ENCODE peak calls at places on chromosome 12, in seven cellular contexts. A, Q, I, S, H, X and N are unnamed samples.

GRCh38 chr12:132417741-132418140 is 72.2 kb upstream of the FBRSL1 start:
- DNase-seq in A (no peak), Q (no peak), I (no peak), S (no peak), H (no peak), X (no peak), N (no peak)

GRCh38 chr12:49661191-49661590 is 37.8 kb downstream of the PRPF40B start:
- DNase-seq in A (no peak), Q (no peak), I (no peak), S (no peak), H (no peak), X (no peak), N (no peak)

GRCh38 chr12:130431176-130431575 is 93.5 kb downstream of the PIWIL1 start:
- DNase-seq in A (no peak), Q (no peak), I (no peak), S (peak), H (no peak), X (no peak), N (no peak)

GRCh38 chr12:107219301-107219700 is 126.0 kb upstream of the CRY1 start:
- DNase-seq in A (no peak), Q (no peak), I (no peak), S (no peak), H (no peak), X (no peak), N (no peak)

GRCh38 chr12:109150124-109150640 is 33.8 kb downstream of the ACACB start:
- DNase-seq in A (no peak), Q (no peak), I (no peak), S (no peak), H (no peak), X (no peak), N (no peak)

GRCh38 chr12:89353188-89353822 is 1.0 kb upstream of the DUSP6 start:
- DNase-seq in A (no peak), Q (no peak), I (peak), S (peak), H (no peak), X (peak), N (no peak)

GRCh38 chr12:39617887-39618286 is 1.7 kb downstream of the ABCD2 start:
- DNase-seq in A (no peak), Q (no peak), I (no peak), S (no peak), H (no peak), X (no peak), N (no peak)

GRCh38 chr12:112121780-112122565 is 3.4 kb upstream of the TRAFD1 start:
- DNase-seq in A (peak), Q (no peak), I (peak), S (no peak), H (no peak), X (peak), N (peak)

GRCh38 chr12:124506145-124506831 is 61.1 kb downstream of the NCOR2 start:
- DNase-seq in A (peak), Q (no peak), I (peak), S (peak), H (no peak), X (no peak), N (no peak)

GRCh38 chr12:106245767-106246166 is 2.1 kb downstream of the CKAP4 start:
- DNase-seq in A (peak), Q (no peak), I (peak), S (no peak), H (no peak), X (no peak), N (peak)

GRCh38 chr12:69744109-69744508 is 5.4 kb downstream of the RAB3IP start:
- DNase-seq in A (no peak), Q (no peak), I (no peak), S (no peak), H (no peak), X (no peak), N (no peak)

GRCh38 chr12:79373896-79374499 is 316.8 kb downstream of the PAWR start:
- DNase-seq in A (no peak), Q (peak), I (peak), S (peak), H (no peak), X (no peak), N (peak)

GRCh38 chr12:98418357-98419075 is 96.9 kb upstream of the TMPO start:
- DNase-seq in A (peak), Q (peak), I (peak), S (no peak), H (no peak), X (peak), N (peak)

GRCh38 chr12:42705863-42706262 is 116.3 kb upstream of the PRICKLE1 start:
- DNase-seq in A (peak), Q (peak), I (peak), S (peak), H (no peak), X (peak), N (peak)

GRCh38 chr12:55612646-55613045 is 24.0 kb upstream of the OR10P1 start:
- DNase-seq in A (no peak), Q (no peak), I (no peak), S (no peak), H (no peak), X (no peak), N (no peak)

GRCh38 chr12:46553266-46553665 is 180.7 kb upstream of the SLC38A2 start:
- DNase-seq in A (no peak), Q (no peak), I (peak), S (no peak), H (no peak), X (no peak), N (peak)

GRCh38 chr12:102883204-102883799 is 33.7 kb downstream of the PAH start:
- DNase-seq in A (peak), Q (peak), I (peak), S (peak), H (peak), X (peak), N (peak)

GRCh38 chr12:52501490-52501889 is 8.4 kb upstream of the KRT6A start:
- DNase-seq in A (no peak), Q (no peak), I (peak), S (no peak), H (no peak), X (no peak), N (no peak)

GRCh38 chr12:95634622-95635621 is 83.6 kb upstream of the USP44 start:
- DNase-seq in A (no peak), Q (no peak), I (peak), S (peak), H (no peak), X (no peak), N (no peak)

GRCh38 chr12:116202940-116203339 is 74.6 kb downstream of the MED13L start:
- DNase-seq in A (no peak), Q (no peak), I (no peak), S (no peak), H (no peak), X (no peak), N (no peak)

GRCh38 chr12:3122841-3123678 is 45.9 kb downstream of the TSPAN9 start:
- DNase-seq in A (no peak), Q (peak), I (peak), S (peak), H (no peak), X (peak), N (peak)

GRCh38 chr12:29320295-29321090 is 60.5 kb downstream of the ERGIC2 start:
- DNase-seq in A (no peak), Q (peak), I (peak), S (no peak), H (no peak), X (peak), N (peak)

GRCh38 chr12:52313461-52313860 is 7.7 kb downstream of the KRT83 start:
- DNase-seq in A (no peak), Q (no peak), I (no peak), S (no peak), H (no peak), X (no peak), N (no peak)

GRCh38 chr12:78966926-78967325 is 102.4 kb downstream of the SYT1 start:
- DNase-seq in A (no peak), Q (no peak), I (no peak), S (no peak), H (no peak), X (no peak), N (no peak)

GRCh38 chr12:116969615-116970575 is 59.1 kb downstream of the FBXW8 start:
- DNase-seq in A (no peak), Q (no peak), I (peak), S (peak), H (no peak), X (peak), N (no peak)

GRCh38 chr12:53551889-53552291 is 44.6 kb upstream of the NPFF start:
- DNase-seq in A (no peak), Q (no peak), I (no peak), S (no peak), H (no peak), X (no peak), N (no peak)

GRCh38 chr12:28963554-28963953 is 185.5 kb upstream of the FAR2 start:
- DNase-seq in A (no peak), Q (no peak), I (peak), S (no peak), H (no peak), X (no peak), N (no peak)

GRCh38 chr12:39966738-39967137 is 139.1 kb downstream of the SLC2A13 start:
- DNase-seq in A (no peak), Q (no peak), I (no peak), S (no peak), H (no peak), X (no peak), N (no peak)

GRCh38 chr12:76026643-76027063 is 4.9 kb downstream of the PHLDA1 start:
- DNase-seq in A (no peak), Q (no peak), I (peak), S (no peak), H (no peak), X (no peak), N (no peak)

GRCh38 chr12:107344035-107344808 is 250.9 kb upstream of the CRY1 start:
- DNase-seq in A (no peak), Q (peak), I (peak), S (no peak), H (no peak), X (no peak), N (no peak)

GRCh38 chr12:57193706-57194245 is 22.8 kb upstream of the NXPH4 start:
- DNase-seq in A (no peak), Q (no peak), I (no peak), S (no peak), H (no peak), X (no peak), N (no peak)

GRCh38 chr12:14058717-14059116 is 77.3 kb upstream of the GRIN2B start:
- DNase-seq in A (no peak), Q (no peak), I (no peak), S (no peak), H (no peak), X (no peak), N (no peak)

GRCh38 chr12:75842119-75842518 is 189.5 kb downstream of the PHLDA1 start:
- DNase-seq in A (no peak), Q (no peak), I (no peak), S (no peak), H (no peak), X (no peak), N (no peak)

GRCh38 chr12:124853781-124854636 is 9.7 kb downstream of the SCARB1 start:
- DNase-seq in A (no peak), Q (no peak), I (no peak), S (no peak), H (no peak), X (no peak), N (no peak)

GRCh38 chr12:94732367-94732990 is 82.1 kb upstream of the TMCC3 start:
- DNase-seq in A (no peak), Q (no peak), I (no peak), S (no peak), H (no peak), X (no peak), N (no peak)

GRCh38 chr12:8860165-8860961 is 37.9 kb downstream of the A2ML1 start:
- DNase-seq in A (peak), Q (no peak), I (peak), S (no peak), H (peak), X (no peak), N (peak)